ENCODE peak calls at places on chromosomes 5 and 9, in seven cellular contexts. M is HCT116, L is A549, K is IMR-90, W is K562, H is GM12878, G is SK-N-SH. P is an unnamed sample.

GRCh38 chr5:155729684-155730059 is 597.3 kb upstream of the SGCD start:
- DNase-seq in M (no peak), L (no peak), K (no peak), W (no peak), H (no peak), G (peak), P (peak)

GRCh38 chr9:93652604-93653592 is 76.5 kb downstream of the PHF2 start:
- DNase-seq in M (no peak), L (no peak), K (no peak), W (no peak), H (no peak), G (no peak), P (no peak)

GRCh38 chr9:14452539-14452938 is 138.6 kb upstream of the NFIB start:
- DNase-seq in M (no peak), L (no peak), K (no peak), W (no peak), H (no peak), G (peak), P (no peak)

GRCh38 chr5:149537374-149537959 is 13.8 kb downstream of the CSNK1A1 start:
- DNase-seq in M (no peak), L (no peak), K (no peak), W (no peak), H (no peak), G (no peak), P (no peak)

GRCh38 chr5:157778121-157778805 is 34.8 kb downstream of the LSM11 start:
- DNase-seq in M (peak), L (no peak), K (peak), W (no peak), H (no peak), G (peak), P (no peak)

GRCh38 chr9:114226289-114227055 is 71.1 kb downstream of the COL27A1 start:
- DNase-seq in M (no peak), L (no peak), K (no peak), W (no peak), H (no peak), G (no peak), P (no peak)

GRCh38 chr5:64156276-64156675 is 9.4 kb upstream of the RNF180 start:
- DNase-seq in M (no peak), L (no peak), K (no peak), W (no peak), H (no peak), G (no peak), P (no peak)

GRCh38 chr5:156208271-156208670 is 118.7 kb upstream of the SGCD start:
- DNase-seq in M (no peak), L (no peak), K (peak), W (no peak), H (no peak), G (no peak), P (no peak)

GRCh38 chr9:72883867-72884266 is 69.0 kb downstream of the ALDH1A1 start:
- DNase-seq in M (no peak), L (no peak), K (no peak), W (no peak), H (no peak), G (no peak), P (no peak)

GRCh38 chr9:78209127-78209526 is 26.7 kb upstream of the CEP78 start:
- DNase-seq in M (no peak), L (no peak), K (no peak), W (no peak), H (no peak), G (no peak), P (no peak)

GRCh38 chr9:126693428-126693931 is 79.8 kb downstream of the LMX1B start:
- DNase-seq in M (no peak), L (no peak), K (no peak), W (no peak), H (no peak), G (peak), P (no peak)
- TF ChIP-seq RAD21 in M (no peak), L (no peak), K (no peak), W (no peak), H (no peak), G (no peak), P (no peak)

GRCh38 chr9:94899464-94900221 is 173.1 kb downstream of the AOPEP start:
- DNase-seq in M (no peak), L (no peak), K (no peak), W (no peak), H (no peak), G (no peak), P (no peak)
- TF ChIP-seq RAD21 in M (no peak), L (peak), K (no peak), W (no peak), H (no peak), G (no peak), P (no peak)

DNA sequence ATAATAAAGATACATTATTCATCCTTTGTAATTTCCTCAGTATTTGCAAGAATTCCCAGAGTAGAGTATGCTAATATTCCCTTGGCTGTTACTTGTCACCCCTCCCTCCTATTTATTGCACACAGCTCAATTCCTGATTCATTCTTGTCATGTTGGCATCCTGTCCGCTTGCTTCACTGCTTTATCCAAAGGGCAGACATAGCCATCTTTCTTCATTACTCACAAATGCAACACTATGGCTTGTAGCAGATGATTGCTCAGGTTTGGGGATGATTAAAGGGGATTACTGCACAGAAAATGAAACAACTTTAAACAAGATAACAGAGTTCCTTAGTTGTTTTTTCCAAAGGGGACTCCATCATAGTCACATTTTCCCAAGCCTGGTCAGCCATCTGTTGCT is 1.2 kb upstream of the IL33 start:
- DNase-seq in M (no peak), L (no peak), K (peak), W (no peak), H (no peak), G (no peak), P (no peak)
- TF ChIP-seq RAD21 in M (no peak), L (no peak), K (no peak), W (no peak), H (no peak), G (no peak), P (no peak)

DNA sequence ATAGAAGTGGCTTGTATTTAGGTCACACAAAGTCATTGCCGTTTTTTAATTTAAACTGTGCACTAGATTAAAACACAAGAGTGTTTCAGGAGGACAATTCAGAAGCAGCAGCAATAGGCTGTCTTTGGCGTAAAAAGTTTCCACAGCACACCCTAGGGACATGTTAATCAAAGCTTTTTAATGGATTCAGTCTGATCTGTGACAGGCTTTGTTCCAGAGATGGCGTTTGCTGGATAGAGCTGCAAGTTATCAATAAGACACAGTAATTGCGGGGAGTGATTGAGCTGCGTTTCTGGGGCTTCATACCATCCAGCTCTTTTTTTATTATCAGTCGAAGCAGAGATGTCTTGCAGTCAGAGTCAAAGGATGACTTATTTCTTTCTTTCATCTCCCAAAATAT is 300.3 kb downstream of the ZNF608 start:
- DNase-seq in M (no peak), L (no peak), K (no peak), W (no peak), H (no peak), G (no peak), P (no peak)
- TF ChIP-seq RAD21 in M (no peak), L (no peak), K (no peak), W (no peak), H (no peak), G (peak), P (no peak)

DNA sequence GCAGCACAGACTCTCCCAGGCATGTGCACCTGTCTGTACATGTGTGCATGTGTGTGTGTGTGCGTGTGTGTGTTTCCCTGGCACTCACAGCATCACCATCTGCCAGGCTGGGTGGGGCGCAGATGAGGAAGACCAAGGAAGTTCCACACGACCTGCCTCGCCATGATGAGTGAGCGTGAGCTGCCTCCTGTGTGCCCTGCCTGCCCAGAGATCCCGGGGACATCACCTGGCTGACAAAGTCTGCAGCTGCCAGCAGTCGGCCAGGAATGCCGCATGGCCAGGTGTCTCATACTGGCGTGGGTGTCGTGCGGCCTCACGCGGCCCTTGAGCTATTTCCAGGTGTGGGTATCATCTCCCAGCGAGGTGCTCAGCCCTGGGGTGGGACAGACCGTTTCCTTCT is 3.9 kb upstream of the GPSM1 start:
- DNase-seq in M (no peak), L (no peak), K (no peak), W (no peak), H (no peak), G (no peak), P (no peak)
- TF ChIP-seq RAD21 in M (no peak), L (no peak), K (no peak), W (no peak), H (no peak), G (no peak), P (no peak)

DNA sequence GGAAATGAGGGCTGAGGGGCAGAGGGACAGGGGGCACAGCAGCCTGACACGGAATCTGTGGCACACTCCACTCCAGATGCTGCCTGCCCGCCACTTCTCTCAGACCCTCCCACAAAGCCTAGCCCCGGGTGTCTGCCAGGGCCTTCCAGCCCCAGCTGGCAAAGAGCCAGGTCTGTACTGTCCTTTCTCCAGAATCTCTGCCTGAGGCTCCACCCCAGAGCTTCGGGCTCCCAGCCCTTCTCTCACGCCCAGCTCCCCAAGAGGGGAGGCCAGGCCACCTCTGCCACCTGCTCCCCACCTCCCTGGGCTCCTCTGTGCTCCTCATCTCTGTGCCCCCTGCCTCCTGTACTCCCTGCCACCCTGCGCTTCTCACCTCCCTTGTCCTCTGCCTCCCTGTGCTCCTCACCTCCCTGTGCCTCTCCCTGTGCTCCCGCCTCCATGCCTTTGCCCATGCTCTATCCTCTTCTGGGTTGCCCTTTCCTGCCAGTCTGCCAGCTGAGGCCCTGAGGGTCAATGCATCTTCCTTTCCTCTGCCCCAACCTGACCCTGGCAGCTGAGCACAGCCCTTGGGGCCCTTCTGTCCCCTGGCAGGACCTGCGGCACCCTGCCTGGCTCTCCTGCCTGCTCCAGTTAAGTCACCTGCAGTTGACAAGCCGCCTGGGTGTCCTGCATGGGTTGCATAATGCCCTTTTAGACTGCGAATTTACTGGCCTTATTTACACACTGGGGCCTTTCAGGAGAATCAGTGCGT is 36.4 kb downstream of the RASGEF1C start:
- DNase-seq in M (no peak), L (no peak), K (no peak), W (no peak), H (no peak), G (peak), P (no peak)
- TF ChIP-seq RAD21 in M (no peak), L (no peak), K (no peak), W (no peak), H (no peak), G (no peak), P (no peak)

P was measured in H1.